ENCODE peak calls at places on chromosome 5, in five cellular contexts. B is GM23248, N is OCI-LY7, Q is GM23338, U is H9. Z is an unnamed sample.
A peak's percentile ranks its signal among the peaks of the same experiment; 100 is the strongest.

GRCh38 chr5:89397096-89397495 is 514.1 kb upstream of the MEF2C start:
- DNase-seq in B (peak; percentile 29), N (no peak), Q (no peak), U (no peak), Z (no peak)

GRCh38 chr5:134503937-134504437 is 21.5 kb upstream of the JADE2 start:
- DNase-seq in B (peak; percentile 78), N (no peak), Q (no peak), U (no peak), Z (no peak)

GRCh38 chr5:511476-511875 is 12.8 kb downstream of the SLC9A3 start:
- DNase-seq in B (no peak), N (no peak), Q (no peak), U (no peak), Z (no peak)

GRCh38 chr5:137580030-137580429 is 80.9 kb upstream of the SPOCK1 start:
- DNase-seq in B (peak; percentile 8), N (no peak), Q (peak; percentile 44), U (no peak), Z (no peak)

GRCh38 chr5:50965621-50966362 is 299.4 kb downstream of the PARP8 start:
- DNase-seq in B (no peak), N (no peak), Q (peak; percentile 59), U (peak; percentile 52), Z (no peak)

GRCh38 chr5:78215565-78215964 is 78.9 kb downstream of the AP3B1 start:
- DNase-seq in B (no peak), N (no peak), Q (no peak), U (no peak), Z (no peak)

GRCh38 chr5:167205881-167206280 is 1085.6 kb upstream of the WWC1 start:
- DNase-seq in B (no peak), N (no peak), Q (no peak), U (no peak), Z (no peak)

GRCh38 chr5:12794476-12795332 is 890.5 kb upstream of the CTNND2 start:
- DNase-seq in B (no peak), N (no peak), Q (no peak), U (no peak), Z (no peak)

GRCh38 chr5:140356878-140357730 is 2.9 kb upstream of the SLC4A9 start:
- DNase-seq in B (peak; percentile 9), N (no peak), Q (no peak), U (no peak), Z (no peak)

GRCh38 chr5:140262839-140263238 is 40.1 kb downstream of the PFDN1 start:
- DNase-seq in B (no peak), N (no peak), Q (no peak), U (no peak), Z (no peak)

GRCh38 chr5:141825241-141825671 is 53.0 kb downstream of the PCDH1 start:
- DNase-seq in B (no peak), N (no peak), Q (peak; percentile 4), U (no peak), Z (no peak)

GRCh38 chr5:95959051-95959963 is 2.3 kb downstream of the ELL2 start:
- DNase-seq in B (peak; percentile 48), N (no peak), Q (peak; percentile 27), U (peak; percentile 46), Z (no peak)

GRCh38 chr5:80117446-80117845 is 82.3 kb downstream of the THBS4 start:
- DNase-seq in B (no peak), N (no peak), Q (no peak), U (no peak), Z (no peak)

GRCh38 chr5:141384471-141385267 is 2.1 kb downstream of the PCDHGA7 start:
- DNase-seq in B (no peak), N (no peak), Q (no peak), U (no peak), Z (no peak)

GRCh38 chr5:119344231-119344630 is 11.6 kb upstream of the TNFAIP8 start:
- DNase-seq in B (no peak), N (no peak), Q (no peak), U (no peak), Z (no peak)

GRCh38 chr5:17805426-17805825 is 171.2 kb downstream of the TAF11L14 start:
- DNase-seq in B (no peak), N (no peak), Q (no peak), U (no peak), Z (no peak)

GRCh38 chr5:154786414-154786813 is 31.2 kb downstream of the LARP1 start:
- DNase-seq in B (no peak), N (no peak), Q (no peak), U (no peak), Z (no peak)

GRCh38 chr5:34541067-34541466 is 115.1 kb upstream of the RAI14 start:
- DNase-seq in B (no peak), N (no peak), Q (no peak), U (no peak), Z (no peak)

GRCh38 chr5:170219615-170220014 is 13.2 kb upstream of the C5orf58 start:
- DNase-seq in B (peak; percentile 87), N (no peak), Q (no peak), U (no peak), Z (no peak)

GRCh38 chr5:169745441-169746146 is 108.5 kb downstream of the DOCK2 start:
- DNase-seq in B (peak; percentile 90), N (no peak), Q (no peak), U (no peak), Z (no peak)

GRCh38 chr5:149235841-149236240 is 35.8 kb upstream of the AFAP1L1 start:
- DNase-seq in B (no peak), N (no peak), Q (no peak), U (no peak), Z (no peak)

GRCh38 chr5:179801304-179802206 is 5.1 kb downstream of the MGAT4B start:
- DNase-seq in B (no peak), N (peak; percentile 64), Q (peak; percentile 92), U (peak; percentile 88), Z (no peak)

GRCh38 chr5:150549735-150550134 is 41.8 kb downstream of the NDST1 start:
- DNase-seq in B (no peak), N (no peak), Q (no peak), U (no peak), Z (no peak)

GRCh38 chr5:129459485-129460120 is 495 bp upstream of the ADAMTS19 start:
- DNase-seq in B (peak; percentile 14), N (no peak), Q (peak; percentile 86), U (peak; percentile 87), Z (peak; percentile 74)

GRCh38 chr5:5134107-5134506 is 6.0 kb upstream of the ADAMTS16 start:
- DNase-seq in B (no peak), N (no peak), Q (no peak), U (no peak), Z (no peak)

GRCh38 chr5:123868267-123868666 is 356.3 kb downstream of the CSNK1G3 start:
- DNase-seq in B (no peak), N (no peak), Q (no peak), U (no peak), Z (no peak)

GRCh38 chr5:100790951-100791350 is 112.1 kb downstream of the ST8SIA4 start:
- DNase-seq in B (no peak), N (no peak), Q (no peak), U (no peak), Z (no peak)

GRCh38 chr5:53167836-53168235 is 58.3 kb upstream of the MOCS2 start:
- DNase-seq in B (peak; percentile 30), N (no peak), Q (no peak), U (no peak), Z (no peak)

GRCh38 chr5:174745495-174745894 is 21.1 kb downstream of the MSX2 start:
- DNase-seq in B (no peak), N (no peak), Q (no peak), U (no peak), Z (no peak)

GRCh38 chr5:168224110-168224509 is 67.3 kb upstream of the WWC1 start:
- DNase-seq in B (no peak), N (no peak), Q (no peak), U (no peak), Z (no peak)

DNA sequence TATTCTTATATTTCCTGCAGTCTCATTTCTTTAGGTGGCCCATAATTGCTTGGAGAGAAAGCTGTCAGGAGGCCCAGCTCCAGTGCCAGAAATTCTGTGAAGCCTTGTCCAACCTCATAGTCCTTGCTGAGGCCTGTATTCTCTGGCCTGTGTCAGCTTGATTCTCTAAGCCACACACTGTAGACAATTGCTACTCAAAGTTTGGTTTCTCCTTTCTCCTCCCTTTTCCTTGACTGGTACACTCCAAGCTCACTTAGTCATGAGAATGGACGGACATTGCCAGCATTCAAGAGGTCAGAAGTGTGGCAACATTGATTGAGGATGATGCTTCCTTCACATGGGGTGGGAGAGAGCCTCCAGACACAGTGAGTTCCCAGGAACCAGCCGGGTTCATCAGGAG is 71.3 kb upstream of the CXCL14 start:
- DNase-seq in B (no peak), N (no peak), Q (no peak), U (no peak), Z (no peak)
- H3K4me1 ChIP-seq in B (no peaks in the 10 kb centered on the region), N (no peaks in the 10 kb centered on the region), Q (no peaks in the 10 kb centered on the region), U (no peaks in the 10 kb centered on the region), Z (no peaks in the 10 kb centered on the region)

DNA sequence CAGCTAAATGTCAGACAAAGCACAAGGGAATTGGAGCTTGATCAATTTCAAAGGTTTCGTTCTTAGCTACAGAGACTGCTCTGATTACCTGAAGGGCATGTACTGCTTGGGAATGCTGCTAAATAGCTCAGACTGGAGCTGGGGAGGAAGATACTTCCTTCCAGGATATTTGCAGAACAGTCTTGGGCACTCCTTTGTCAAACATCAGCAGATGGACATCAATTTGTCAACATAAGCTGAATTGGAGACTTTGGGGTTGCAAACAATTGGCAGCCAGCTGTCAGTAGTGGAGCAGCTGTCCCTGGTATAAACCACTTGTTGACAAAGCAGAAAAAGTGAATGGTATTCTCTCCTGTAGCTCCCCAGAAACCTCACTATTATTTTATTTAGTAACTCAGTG is 182.0 kb downstream of the CCDC192 start:
- DNase-seq in B (no peak), N (no peak), Q (no peak), U (no peak), Z (no peak)
- H3K4me1 ChIP-seq in B (no peaks in the 10 kb centered on the region), N (no peaks in the 10 kb centered on the region), Q (no peaks in the 10 kb centered on the region), U (no peaks in the 10 kb centered on the region), Z (no peaks in the 10 kb centered on the region)

DNA sequence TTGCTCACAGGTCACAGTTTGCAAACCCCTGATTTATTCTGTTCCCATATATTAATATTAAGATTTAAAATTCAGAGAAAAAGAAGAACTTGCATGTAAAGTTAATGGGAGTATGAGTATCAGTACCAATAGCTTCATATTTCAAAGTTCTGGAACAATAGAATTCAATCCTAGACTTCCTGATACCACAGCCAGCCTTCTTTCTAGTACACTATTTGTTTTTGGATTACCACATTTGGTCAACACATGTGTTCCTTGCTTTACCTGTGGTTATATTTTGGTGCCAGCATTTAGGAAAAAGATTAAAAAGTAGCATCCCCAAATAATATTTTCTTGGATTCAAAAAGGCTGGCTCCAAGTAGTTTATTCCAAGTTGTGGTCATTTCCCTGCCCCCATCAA is 49.5 kb downstream of the SPINK5 start:
- DNase-seq in B (no peak), N (no peak), Q (no peak), U (no peak), Z (no peak)
- H3K4me1 ChIP-seq in B (no peaks in the 10 kb centered on the region), N (no peaks in the 10 kb centered on the region), Q (no peaks in the 10 kb centered on the region), U (no peaks in the 10 kb centered on the region), Z (no peaks in the 10 kb centered on the region)

DNA sequence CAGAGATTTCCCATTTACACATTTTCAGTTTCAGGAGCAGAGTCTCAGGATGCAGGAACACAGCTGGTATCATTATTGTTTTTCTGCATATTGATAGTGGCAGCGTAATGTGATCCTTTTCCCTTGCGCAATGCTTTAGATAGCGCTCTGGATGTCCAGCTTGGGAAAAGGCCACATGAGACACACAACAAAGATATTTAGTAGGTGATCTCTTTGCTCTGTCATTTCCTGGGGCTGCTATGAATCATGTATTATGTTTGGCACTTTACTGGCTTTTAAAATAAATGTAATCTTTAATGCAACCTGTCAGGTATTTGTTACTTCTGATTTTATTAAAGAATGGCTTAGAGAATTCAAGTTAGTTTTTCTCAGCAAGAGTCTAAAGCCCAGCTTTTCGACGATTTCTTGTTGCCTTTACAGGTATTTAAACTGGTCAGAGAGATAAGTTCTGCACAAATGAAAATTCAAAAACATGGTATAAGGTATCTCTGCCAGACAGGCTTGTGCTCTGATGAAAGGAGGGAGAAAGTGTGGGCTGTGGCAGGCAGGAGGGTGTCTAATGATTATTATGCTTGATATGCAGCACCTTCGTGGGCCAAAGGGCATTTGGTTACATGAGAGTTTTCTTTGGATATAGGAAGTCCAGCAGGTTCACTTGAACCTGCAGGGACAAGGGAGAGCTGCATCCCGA is 42.3 kb downstream of the PTTG1 start:
- DNase-seq in B (peak; percentile 80), N (no peak), Q (no peak), U (no peak), Z (no peak)
- H3K4me1 ChIP-seq in B (peaks cover 26% of the 10 kb centered on the region), N (peaks cover 49% of the 10 kb centered on the region), Q (peaks cover 16% of the 10 kb centered on the region), U (no peaks in the 10 kb centered on the region), Z (no peaks in the 10 kb centered on the region)

Z was measured in iPS DF 6.9.